ENCODE peak calls at places on chromosomes 16 and 17, in six cellular contexts. P is heart left ventricle; O is fibroblast of mammary gland; N is epithelial cell of esophagus; I is CD8-positive, alpha-beta T cell; A is AG10803. G is an unnamed sample.

GRCh38 chr16:50457979-50458461 is 89.2 kb upstream of the BRD7 start:
- DNase-seq in A (no peak), P (no peak), O (no peak), N (no peak), I (no peak), G (no peak)

GRCh38 chr17:41540921-41541625 is 13.0 kb upstream of the KRT19 start:
- DNase-seq in N (peak), O (no peak), I (no peak), P (no peak), A (no peak), G (no peak)

GRCh38 chr16:2742323-2743006 is 10.0 kb upstream of the SRRM2 start:
- DNase-seq in P (no peak), O (no peak), A (no peak), N (no peak), I (no peak), G (no peak)

GRCh38 chr16:56032072-56032471 is 156.9 kb upstream of the CES5A start:
- DNase-seq in O (no peak), P (no peak), A (no peak), N (no peak), I (no peak), G (no peak)

GRCh38 chr16:56971768-56972043 is 10.0 kb downstream of the CETP start:
- DNase-seq in O (no peak), I (no peak), N (no peak), A (no peak), P (no peak), G (no peak)

GRCh38 chr17:1010086-1010450 is 13.1 kb downstream of the TIMM22 start:
- DNase-seq in I (no peak), P (no peak), O (no peak), A (no peak), N (no peak), G (no peak)

GRCh38 chr17:50836826-50837225 is 1.4 kb downstream of the WFIKKN2 start:
- DNase-seq in I (no peak), A (no peak), P (no peak), N (no peak), O (no peak), G (no peak)

GRCh38 chr17:63222655-63223054 is 223.5 kb downstream of the CYB561 start:
- DNase-seq in P (no peak), N (peak), A (peak), O (peak), I (no peak), G (no peak)

GRCh38 chr17:58760248-58760647 is 4.6 kb downstream of the PPM1E start:
- DNase-seq in I (no peak), A (no peak), P (no peak), N (no peak), O (no peak), G (no peak)

GRCh38 chr17:28928061-28928460 is 23.3 kb downstream of the PHF12 start:
- DNase-seq in P (no peak), N (peak), A (no peak), O (peak), I (no peak), G (no peak)

GRCh38 chr17:77867308-77867781 is 91.2 kb upstream of the TNRC6C start:
- DNase-seq in N (no peak), A (no peak), P (no peak), I (no peak), O (no peak), G (no peak)

GRCh38 chr16:53372942-53373871 is 61.1 kb upstream of the RBL2 start:
- DNase-seq in O (no peak), N (peak), A (no peak), I (peak), P (no peak), G (no peak)

GRCh38 chr17:39073916-39074315 is 77.5 kb downstream of the PLXDC1 start:
- DNase-seq in P (no peak), O (no peak), N (peak), I (no peak), A (no peak), G (no peak)

GRCh38 chr17:68955181-68955841 is at the start of gene ABCA8:
- DNase-seq in P (peak), A (peak), I (no peak), O (peak), N (no peak), G (no peak)

GRCh38 chr16:84732674-84733352 is 33.0 kb downstream of the USP10 start:
- DNase-seq in N (peak), I (no peak), P (no peak), A (no peak), O (no peak), G (no peak)

GRCh38 chr17:63442549-63443035 is 3.5 kb downstream of the CYB561 start:
- DNase-seq in P (no peak), I (no peak), N (no peak), O (no peak), A (no peak), G (no peak)

GRCh38 chr16:80197790-80198201 is 343.0 kb upstream of the DYNLRB2 start:
- DNase-seq in I (no peak), P (no peak), O (peak), N (peak), A (peak), G (no peak)

GRCh38 chr17:77314601-77315000 is 173.8 kb downstream of the SEC14L1 start:
- DNase-seq in A (no peak), P (no peak), N (no peak), I (no peak), O (no peak), G (no peak)

GRCh38 chr16:4869147-4869790 is 22.0 kb downstream of the UBN1 start:
- DNase-seq in A (no peak), N (peak), I (no peak), O (no peak), P (no peak), G (no peak)

GRCh38 chr17:76384222-76384986 is at the start of gene SPHK1:
- DNase-seq in A (peak), N (peak), O (peak), P (peak), I (peak), G (peak)

GRCh38 chr16:65697061-65697460 is 575.2 kb upstream of the CDH11 start:
- DNase-seq in A (no peak), O (peak), I (no peak), N (no peak), P (no peak), G (no peak)
- TF ChIP-seq CTCF in A (peak), O (peak), I (no peak), N (no peak), P (no peak), G (no peak)

DNA sequence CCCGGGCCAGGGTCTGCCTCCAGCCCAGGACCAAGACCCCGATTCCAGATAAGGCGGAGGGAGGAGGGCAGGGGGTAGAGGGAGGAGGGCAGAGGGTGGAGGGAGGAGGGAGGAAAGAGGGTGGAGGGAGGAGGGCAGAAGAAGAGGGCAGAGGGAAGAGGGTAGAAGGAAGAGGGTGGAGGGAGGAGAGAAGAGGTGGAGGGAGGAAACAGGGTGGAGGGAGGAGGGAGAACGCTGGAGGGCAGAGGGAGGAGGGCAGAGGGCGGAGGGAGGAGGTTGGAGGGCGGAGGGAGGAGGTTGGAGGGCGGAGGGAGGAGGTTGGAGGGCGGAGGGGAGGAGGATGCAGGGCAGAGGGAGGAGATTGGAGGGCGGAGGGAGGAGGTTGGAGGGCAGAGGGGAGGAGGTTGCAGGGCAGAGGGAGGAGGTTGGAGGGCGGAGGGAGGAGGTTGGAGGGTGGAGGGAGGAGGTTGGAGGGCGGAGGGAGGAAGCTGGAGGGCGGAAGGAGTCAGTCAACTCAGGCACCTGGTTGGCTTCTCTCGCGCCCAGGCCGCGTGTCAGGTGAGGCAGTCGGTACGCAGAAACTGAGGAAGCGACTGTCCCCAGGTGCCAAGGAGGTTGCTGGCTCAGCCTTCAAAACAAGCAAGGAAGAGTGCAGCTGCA is 65.2 kb downstream of the KLHDC4 start:
- DNase-seq in N (no peak), I (no peak), O (no peak), A (no peak), P (no peak), G (no peak)
- TF ChIP-seq CTCF in N (no peak), I (no peak), O (no peak), A (no peak), P (no peak), G (no peak)

GRCh38 chr17:40471856-40472732 is 28.8 kb downstream of the IGFBP4 start:
- DNase-seq in O (no peak), P (no peak), A (peak), N (peak), I (no peak), G (no peak)
- TF ChIP-seq CTCF in O (no peak), P (no peak), A (no peak), N (no peak), I (no peak), G (no peak)

GRCh38 chr17:7548585-7549400 is at the start of gene TNFSF12:
- DNase-seq in N (peak), I (peak), O (no peak), A (peak), P (peak), G (no peak)
- TF ChIP-seq CTCF in N (peak), I (no peak), O (no peak), A (no peak), P (no peak), G (peak)

GRCh38 chr17:4895676-4896331 is 3.5 kb upstream of the C17orf107 start:
- DNase-seq in I (no peak), A (no peak), O (no peak), P (no peak), N (no peak), G (no peak)
- TF ChIP-seq CTCF in I (no peak), A (peak), O (no peak), P (no peak), N (peak), G (peak)

GRCh38 chr17:3907483-3908216 is 8.6 kb downstream of the P2RX1 start:
- DNase-seq in A (no peak), I (no peak), P (no peak), N (peak), O (no peak), G (no peak)
- TF ChIP-seq CTCF in A (peak), I (no peak), P (peak), N (peak), O (no peak), G (peak)

GRCh38 chr16:23670137-23670776 is 8.4 kb upstream of the PLK1 start:
- DNase-seq in N (peak), A (peak), I (no peak), O (peak), P (no peak), G (no peak)
- TF ChIP-seq CTCF in N (no peak), A (peak), I (no peak), O (no peak), P (no peak), G (no peak)

GRCh38 chr17:9235346-9235745 is 214.0 kb downstream of the NTN1 start:
- DNase-seq in P (no peak), I (no peak), A (no peak), N (no peak), O (peak), G (no peak)
- TF ChIP-seq CTCF in P (no peak), I (no peak), A (no peak), N (no peak), O (no peak), G (no peak)

GRCh38 chr16:68993421-68993820 is 112.0 kb upstream of the HAS3 start:
- DNase-seq in P (no peak), N (no peak), O (no peak), I (no peak), A (no peak), G (no peak)

GRCh38 chr16:68993885-68994284 is 111.6 kb upstream of the HAS3 start:
- DNase-seq in P (no peak), A (peak), N (peak), O (peak), I (no peak), G (no peak)

GRCh38 chr16:68994324-68994723 is 111.1 kb upstream of the HAS3 start:
- DNase-seq in P (no peak), A (no peak), O (no peak), I (no peak), N (no peak), G (no peak)

GRCh38 chr16:68997564-68997963 is 107.9 kb upstream of the HAS3 start:
- DNase-seq in A (no peak), O (no peak), I (no peak), P (no peak), N (no peak), G (no peak)

DNA sequence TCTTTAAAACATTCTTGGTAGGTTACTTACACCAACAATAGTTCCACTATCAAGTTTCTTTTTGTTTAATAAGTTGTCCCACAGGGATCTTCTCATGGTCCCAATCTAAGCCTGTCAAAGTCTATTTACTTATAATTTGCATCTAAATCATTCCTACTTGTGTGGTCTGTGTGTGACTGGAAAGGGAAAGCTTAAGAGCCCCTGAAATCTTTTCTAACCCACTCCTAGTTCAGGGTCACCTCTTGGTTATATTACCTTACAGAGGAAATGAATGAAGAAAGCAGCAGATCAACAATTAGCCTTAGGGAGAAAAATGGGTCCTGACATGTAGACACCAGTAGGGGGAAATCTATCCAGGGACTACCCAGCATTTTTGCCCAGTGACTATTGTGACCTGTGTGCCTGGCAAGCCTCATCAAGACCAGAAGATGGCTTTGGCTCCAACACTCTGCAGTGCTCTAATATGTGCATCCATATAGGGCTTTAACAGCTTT is 110.4 kb upstream of the HAS3 start:
- DNase-seq in P (no peak), O (peak), A (peak), I (no peak), N (peak), G (no peak)
- TF ChIP-seq CTCF in P (no peak), O (peak), A (peak), I (no peak), N (peak), G (peak)

GRCh38 chr16:69311533-69312388 is 611 bp downstream of the VPS4A start:
- DNase-seq in P (peak), O (no peak), N (peak), I (no peak), A (peak), G (peak)
- TF ChIP-seq CTCF in P (no peak), O (peak), N (peak), I (no peak), A (no peak), G (no peak)